ENCODE peak calls at places on chromosomes 3 and 15, in eight cellular contexts. U is putamen; Q is NCI-H1417; J is mesenteric fat pad; L is left kidney; K is CD4-positive, alpha-beta T cell; X is brain microvascular endothelial cell; R is NCI-H460. S is an unnamed sample.

GRCh38 chr15:44713006-44713966 is 2.0 kb downstream of the B2M start:
- DNase-seq in X (no peak), J (no peak), K (no peak), Q (peak; percentile 50), U (no peak), L (peak; percentile 39), R (peak; percentile 44), S (no peak)

GRCh38 chr3:55206000-55206399 is 278.1 kb upstream of the LRTM1 start:
- DNase-seq in U (no peak), K (no peak), R (no peak), L (peak; percentile 86), Q (peak; percentile 53), X (no peak), J (no peak), S (no peak)

GRCh38 chr15:82647045-82647834 is at the start of gene CPEB1:
- DNase-seq in Q (peak; percentile 91), J (no peak), X (no peak), U (peak; percentile 85), R (peak; percentile 18), L (peak; percentile 62), K (peak; percentile 40), S (no peak)

GRCh38 chr15:66291816-66292215 is 1.6 kb upstream of the DIS3L start:
- DNase-seq in K (no peak), L (peak; percentile 24), J (peak; percentile 6), Q (peak; percentile 54), X (no peak), R (no peak), U (no peak), S (no peak)

GRCh38 chr15:33344530-33344929 is 33.8 kb downstream of the RYR3 start:
- DNase-seq in X (no peak), L (no peak), U (no peak), R (no peak), J (no peak), K (no peak), Q (no peak), S (no peak)

GRCh38 chr3:189744235-189744634 is 113.0 kb downstream of the TP63 start:
- DNase-seq in Q (no peak), R (no peak), L (no peak), J (no peak), U (no peak), K (no peak), X (no peak), S (no peak)

GRCh38 chr3:146865175-146865755 is 260.1 kb upstream of the PLSCR5 start:
- DNase-seq in R (no peak), K (no peak), X (no peak), Q (no peak), J (no peak), U (no peak), L (no peak), S (no peak)

GRCh38 chr3:141663993-141664392 is 74.1 kb upstream of the RNF7 start:
- DNase-seq in K (no peak), L (peak; percentile 39), U (no peak), X (peak; percentile 6), Q (no peak), R (no peak), J (no peak), S (no peak)

GRCh38 chr15:67560320-67560719 is 17.8 kb downstream of the MAP2K5 start:
- DNase-seq in J (no peak), R (no peak), X (no peak), U (no peak), Q (no peak), L (no peak), K (no peak), S (no peak)

GRCh38 chr15:77858677-77859490 is 218.6 kb downstream of the TBC1D2B start:
- DNase-seq in Q (peak; percentile 41), L (no peak), R (no peak), J (no peak), K (no peak), U (no peak), X (no peak), S (no peak)

GRCh38 chr15:40249477-40250303 is 10.8 kb downstream of the PAK6 start:
- DNase-seq in J (no peak), X (no peak), R (no peak), U (no peak), Q (no peak), L (no peak), K (no peak), S (no peak)

GRCh38 chr15:65323071-65323511 is 18.6 kb downstream of the RNU5B-1 start:
- DNase-seq in Q (peak; percentile 73), K (no peak), J (no peak), X (peak; percentile 5), L (peak; percentile 74), R (no peak), U (no peak), S (no peak)

GRCh38 chr3:143098032-143098764 is 21.4 kb upstream of the CHST2 start:
- DNase-seq in Q (peak; percentile 28), U (no peak), K (no peak), R (no peak), X (no peak), J (no peak), L (no peak), S (no peak)

GRCh38 chr3:45143673-45144670 is 2.2 kb downstream of the CDCP1 start:
- DNase-seq in Q (no peak), X (no peak), U (peak; percentile 33), K (no peak), R (no peak), J (no peak), L (no peak), S (no peak)

GRCh38 chr15:50415752-50416404 is 8.3 kb upstream of the USP8 start:
- DNase-seq in L (no peak), X (peak; percentile 5), U (no peak), Q (peak; percentile 1), J (no peak), K (no peak), R (no peak), S (no peak)

GRCh38 chr3:113615976-113616375 is 80.5 kb downstream of the USF3 start:
- DNase-seq in R (no peak), U (no peak), K (no peak), J (no peak), X (no peak), L (peak; percentile 52), Q (no peak), S (no peak)

GRCh38 chr3:111803123-111803593 is 55.9 kb upstream of the PHLDB2 start:
- DNase-seq in Q (no peak), J (no peak), U (no peak), X (peak; percentile 95), L (no peak), R (peak; percentile 33), K (no peak), S (no peak)

GRCh38 chr3:12810013-12810780 is 13.7 kb downstream of the CAND2 start:
- DNase-seq in R (peak; percentile 83), X (peak; percentile 84), K (peak; percentile 89), Q (peak; percentile 93), J (peak; percentile 96), U (peak; percentile 92), L (peak; percentile 98), S (peak; percentile 93)

GRCh38 chr15:42270996-42271395 is 2.0 kb upstream of the GANC start:
- DNase-seq in K (no peak), Q (no peak), X (no peak), R (no peak), U (no peak), L (no peak), J (no peak), S (no peak)

GRCh38 chr15:41940441-41940857 is 31.9 kb downstream of the EHD4 start:
- DNase-seq in R (no peak), J (peak; percentile 85), Q (no peak), X (peak; percentile 59), K (peak; percentile 45), L (no peak), U (no peak), S (no peak)

GRCh38 chr3:73540969-73541740 is 83.6 kb downstream of the PDZRN3 start:
- DNase-seq in U (no peak), Q (no peak), J (no peak), L (no peak), K (no peak), X (no peak), R (no peak), S (no peak)

GRCh38 chr15:35545316-35545824 is 595 bp downstream of the DPH6 start:
- DNase-seq in R (peak; percentile 41), L (no peak), K (no peak), U (peak; percentile 28), J (no peak), Q (no peak), X (peak; percentile 57), S (no peak)

GRCh38 chr3:31466866-31467265 is 65.9 kb upstream of the STT3B start:
- DNase-seq in J (no peak), Q (no peak), L (no peak), U (no peak), K (no peak), X (no peak), R (no peak), S (no peak)

GRCh38 chr15:68484696-68485400 is 52.9 kb upstream of the ITGA11 start:
- DNase-seq in L (no peak), U (no peak), Q (no peak), K (no peak), J (no peak), R (no peak), X (peak; percentile 40), S (no peak)

GRCh38 chr3:52534281-52535183 is 875 bp upstream of the NT5DC2 start:
- DNase-seq in R (no peak), J (no peak), L (peak; percentile 72), U (no peak), K (no peak), Q (peak; percentile 63), X (no peak), S (no peak)

GRCh38 chr15:66935121-66935520 is 130.3 kb upstream of the SMAD3 start:
- DNase-seq in K (no peak), U (no peak), R (no peak), L (no peak), J (peak; percentile 59), Q (no peak), X (no peak), S (no peak)